ENCODE peak calls at places on chromosomes 4 and X, in seven cellular contexts. M, G, U, F, K, Z and O are unnamed samples.
A peak's percentile ranks its signal among the peaks of the same experiment; 100 is the strongest.

GRCh38 chr4:13833171-13833804 is 205.8 kb upstream of the BOD1L1 start:
- DNase-seq in G (no peak), M (no peak), F (no peak), U (no peak), K (no peak), Z (no peak), O (no peak)

GRCh38 chrX:17022205-17022604 is 75.7 kb downstream of the REPS2 start:
- DNase-seq in M (no peak), K (no peak), Z (no peak), G (no peak), F (peak; percentile 66), U (no peak), O (no peak)

GRCh38 chr4:48017108-48017527 is 546 bp downstream of the NIPAL1 start:
- DNase-seq in Z (no peak), F (peak; percentile 76), G (peak; percentile 54), M (peak; percentile 57), U (peak; percentile 3), K (peak; percentile 77), O (peak; percentile 2)

GRCh38 chr4:1986578-1987210 is 22.1 kb downstream of the NELFA start:
- DNase-seq in K (no peak), M (no peak), G (no peak), U (no peak), Z (no peak), F (no peak), O (no peak)

GRCh38 chrX:41471786-41472185 is 24.6 kb downstream of the NYX start:
- DNase-seq in K (no peak), G (no peak), Z (no peak), M (no peak), F (no peak), U (no peak), O (no peak)

GRCh38 chrX:155662297-155662696 is 49.5 kb upstream of the TMLHE start:
- DNase-seq in U (no peak), K (no peak), M (no peak), G (no peak), Z (no peak), F (peak; percentile 12), O (no peak)

GRCh38 chr4:121796283-121796682 is 4.8 kb upstream of the EXOSC9 start:
- DNase-seq in G (no peak), M (no peak), K (no peak), Z (no peak), F (peak; percentile 5), U (no peak), O (no peak)

GRCh38 chr4:11497972-11498371 is 69.3 kb upstream of the HS3ST1 start:
- DNase-seq in F (peak; percentile 7), K (no peak), U (no peak), M (no peak), Z (no peak), G (no peak), O (no peak)

GRCh38 chr4:87697945-87698344 is 47.9 kb downstream of the DMP1 start:
- DNase-seq in F (no peak), M (no peak), K (no peak), Z (no peak), U (no peak), G (no peak), O (no peak)

GRCh38 chr4:7288751-7289523 is 96.6 kb downstream of the SORCS2 start:
- DNase-seq in G (no peak), Z (no peak), M (no peak), K (no peak), U (no peak), F (no peak), O (no peak)

GRCh38 chr4:165720411-165721082 is 152.5 kb upstream of the TLL1 start:
- DNase-seq in K (no peak), Z (no peak), F (no peak), G (no peak), U (no peak), M (no peak), O (peak; percentile 7)

GRCh38 chrX:150712619-150713018 is 19.4 kb downstream of the MTMR1 start:
- DNase-seq in U (no peak), F (no peak), Z (no peak), M (no peak), K (no peak), G (no peak), O (no peak)

GRCh38 chr4:128635141-128635911 is 174.2 kb upstream of the JADE1 start:
- DNase-seq in G (peak; percentile 78), K (no peak), Z (no peak), M (no peak), F (peak; percentile 28), U (no peak), O (peak; percentile 68)

GRCh38 chr4:158459085-158459820 is 62.4 kb upstream of the RXFP1 start:
- DNase-seq in G (no peak), M (no peak), U (no peak), F (no peak), K (no peak), Z (no peak), O (no peak)

GRCh38 chrX:4322916-4323315 is 609.5 kb upstream of the PRKX start:
- DNase-seq in Z (no peak), U (no peak), G (no peak), M (no peak), K (no peak), F (no peak), O (no peak)

GRCh38 chrX:40105791-40106676 is 8.3 kb upstream of the BCOR start:
- DNase-seq in M (peak; percentile 65), K (peak; percentile 85), F (peak; percentile 59), Z (no peak), U (peak; percentile 61), G (peak; percentile 79), O (peak; percentile 85)

GRCh38 chrX:9873952-9874351 is 87.7 kb downstream of the SHROOM2 start:
- DNase-seq in M (peak; percentile 31), G (peak; percentile 21), U (peak; percentile 10), K (peak; percentile 62), Z (no peak), F (no peak), O (peak; percentile 3)

GRCh38 chr4:109079177-109079576 is 223.3 kb downstream of the COL25A1 start:
- DNase-seq in M (no peak), U (no peak), Z (peak; percentile 27), G (no peak), K (no peak), F (peak; percentile 47), O (no peak)

GRCh38 chr4:122122083-122122482 is 30.0 kb upstream of the BLTP1 start:
- DNase-seq in Z (no peak), U (no peak), G (no peak), F (no peak), M (no peak), K (no peak), O (no peak)